ENCODE peak calls at places on chromosome 17, in six cellular contexts. Q is neural progenitor cell, E is MM.1S, G is SK-N-SH, M is PC-3, V is HCT116. W is an unnamed sample.

GRCh38 chr17:79836952-79837887 is 2.0 kb downstream of the CBX4 start:
- DNase-seq in M (peak; percentile 93), G (peak; percentile 68), Q (peak; percentile 63), E (peak; percentile 59), V (peak; percentile 62), W (peak; percentile 79)

GRCh38 chr17:58005031-58005727 is 1.9 kb downstream of the SRSF1 start:
- DNase-seq in G (no peak), V (no peak), Q (no peak), M (no peak), E (no peak), W (peak; percentile 45)

GRCh38 chr17:17782425-17783120 is 54.2 kb downstream of the SREBF1 start:
- DNase-seq in V (no peak), M (peak; percentile 16), G (peak; percentile 75), Q (peak; percentile 72), E (no peak), W (peak; percentile 32)

GRCh38 chr17:10730956-10731879 is 1.4 kb upstream of the TMEM220 start:
- DNase-seq in Q (no peak), G (no peak), V (no peak), M (no peak), E (no peak), W (peak; percentile 48)

GRCh38 chr17:37322106-37322505 is 53.7 kb upstream of the C17orf78 start:
- DNase-seq in V (no peak), Q (no peak), M (no peak), G (no peak), E (no peak), W (no peak)

GRCh38 chr17:57948555-57949420 is 6.4 kb downstream of the CUEDC1 start:
- DNase-seq in V (peak; percentile 100), E (peak; percentile 59), G (no peak), Q (no peak), M (peak; percentile 99), W (peak; percentile 96)

GRCh38 chr17:79981090-79981489 is 54.6 kb downstream of the TBC1D16 start:
- DNase-seq in V (no peak), Q (peak; percentile 59), M (no peak), G (peak; percentile 22), E (no peak), W (no peak)

GRCh38 chr17:18158022-18158600 is 25.5 kb upstream of the ALKBH5 start:
- DNase-seq in Q (peak; percentile 94), E (peak; percentile 90), V (peak; percentile 86), M (peak; percentile 85), G (no peak), W (peak; percentile 99)

GRCh38 chr17:72725432-72726068 is 366.9 kb downstream of the SLC39A11 start:
- DNase-seq in V (peak; percentile 66), M (peak; percentile 88), Q (peak; percentile 85), G (peak; percentile 78), E (peak; percentile 69), W (peak; percentile 76)

GRCh38 chr17:44786551-44787081 is 27.8 kb downstream of the ADAM11 start:
- DNase-seq in G (no peak), V (no peak), M (no peak), E (no peak), Q (no peak), W (no peak)

GRCh38 chr17:7615265-7615747 is 609 bp upstream of the FXR2 start:
- DNase-seq in Q (no peak), V (no peak), M (no peak), E (no peak), G (no peak), W (no peak)

GRCh38 chr17:82320956-82321927 is 3.8 kb upstream of the CD7 start:
- DNase-seq in M (no peak), G (peak; percentile 95), V (no peak), Q (peak; percentile 63), E (no peak), W (peak; percentile 36)

GRCh38 chr17:33819539-33819938 is 435.5 kb upstream of the CCL2 start:
- DNase-seq in V (no peak), Q (no peak), G (no peak), M (no peak), E (no peak), W (no peak)

GRCh38 chr17:76873856-76874255 is 5.7 kb downstream of the MGAT5B start:
- DNase-seq in G (no peak), M (no peak), Q (no peak), E (no peak), V (no peak), W (peak; percentile 70)

GRCh38 chr17:61646482-61646881 is 55.5 kb upstream of the NACA2 start:
- DNase-seq in M (no peak), Q (no peak), V (no peak), E (no peak), G (no peak), W (no peak)

GRCh38 chr17:49551221-49552069 is 24.2 kb upstream of the NXPH3 start:
- DNase-seq in Q (no peak), M (no peak), E (no peak), G (peak; percentile 23), V (no peak), W (no peak)

GRCh38 chr17:29066053-29066452 is 23.1 kb downstream of the PIPOX start:
- DNase-seq in M (no peak), E (no peak), Q (no peak), G (peak; percentile 56), V (no peak), W (no peak)

GRCh38 chr17:63070031-63070430 is 104.0 kb downstream of the TANC2 start:
- DNase-seq in Q (no peak), V (no peak), G (no peak), M (no peak), E (no peak), W (no peak)
- H3K9ac ChIP-seq in Q (no peak overlapping the region), V (no peak overlapping the region), G (no peak overlapping the region), M (no peak overlapping the region), E (no peak overlapping the region), W (no peak overlapping the region)

DNA sequence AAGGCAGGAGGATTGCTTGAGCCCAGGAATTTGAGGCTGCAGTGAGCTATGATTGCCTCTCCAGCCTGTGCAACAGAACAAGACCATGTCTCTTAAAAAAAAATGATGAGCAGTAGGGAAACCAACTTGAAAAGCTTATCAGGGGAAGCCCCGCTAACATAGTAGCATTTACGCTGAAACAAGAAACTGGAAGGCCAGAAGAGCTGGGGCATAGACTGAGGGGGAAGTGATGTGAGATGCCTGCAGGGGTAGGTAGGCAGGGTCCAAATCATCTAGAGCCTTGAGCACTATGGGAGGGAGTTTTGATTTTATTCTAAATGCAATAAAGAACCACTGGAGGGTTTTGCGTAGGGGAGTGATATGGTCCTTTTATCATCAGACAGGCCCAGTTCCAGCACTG is 139.3 kb downstream of the CYB561 start:
- DNase-seq in Q (no peak), G (no peak), E (no peak), V (no peak), M (no peak), W (no peak)
- H3K27ac ChIP-seq in Q (no peak overlapping the region), G (no peak overlapping the region), E (no peak overlapping the region), V (no peak overlapping the region), M (no peak overlapping the region), W (no peak overlapping the region)

GRCh38 chr17:69093995-69094394 is 33.3 kb upstream of the ABCA9 start:
- DNase-seq in V (no peak), M (no peak), E (no peak), G (no peak), Q (no peak), W (no peak)
- TF ChIP-seq EZH2phosphoT487 in V (no peak), M (no peak), E (no peak), G (no peak), Q (no peak), W (no peak)

GRCh38 chr17:38444151-38444550 is 15.9 kb downstream of the ARHGAP23 start:
- DNase-seq in G (peak; percentile 91), M (peak; percentile 69), E (peak; percentile 73), V (no peak), Q (peak; percentile 89), W (peak; percentile 89)
- H3K9ac ChIP-seq in G (no peak overlapping the region), M (no peak overlapping the region), E (peak overlapping the region; percentile 41), V (no peak overlapping the region), Q (no peak overlapping the region), W (no peak overlapping the region)

DNA sequence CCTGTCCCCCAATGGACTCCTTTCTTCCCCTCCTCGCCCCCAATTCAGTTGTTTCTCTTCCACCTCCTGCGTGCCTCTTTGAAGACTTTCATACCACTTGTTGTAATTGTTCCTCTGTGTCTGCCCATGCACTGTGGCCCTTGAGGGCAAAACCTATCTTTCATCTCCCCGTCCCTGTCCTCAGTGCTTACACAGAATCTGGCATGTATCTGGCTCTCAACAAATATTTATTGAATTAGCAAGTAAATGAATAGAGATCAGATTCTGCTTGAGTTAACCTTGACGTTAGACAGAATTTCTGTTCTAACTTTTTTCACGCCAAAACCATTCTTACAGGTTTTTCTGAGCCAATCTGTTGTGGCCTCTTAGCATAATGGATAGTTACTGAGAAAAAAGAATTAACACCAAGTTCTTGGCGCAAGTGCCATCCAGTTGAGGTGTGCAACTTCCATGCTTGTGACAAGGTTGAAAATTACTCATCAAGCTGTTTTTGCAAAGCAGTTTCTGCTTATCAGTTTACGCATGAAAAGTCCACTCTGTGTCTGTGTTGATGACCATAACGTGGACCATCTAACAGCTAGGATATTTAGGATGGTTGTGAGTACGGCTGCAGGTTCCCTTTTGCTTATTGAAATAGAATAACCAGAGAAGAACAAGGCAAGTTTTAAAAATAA is 215.1 kb downstream of the PRKCA start:
- DNase-seq in E (no peak), M (no peak), G (no peak), Q (no peak), V (no peak), W (no peak)
- H3K27ac ChIP-seq in E (no peak overlapping the region), M (no peak overlapping the region), G (no peak overlapping the region), Q (no peak overlapping the region), V (no peak overlapping the region), W (no peak overlapping the region)

W was measured in GM23248.